ENCODE peak calls at places on chromosomes 11 and 22, in seven cellular contexts. R, L, X, S, P, B and J are unnamed samples.

GRCh38 chr11:10387209-10388083 is 67.6 kb upstream of the AMPD3 start:
- DNase-seq in R (no peak), L (no peak), X (peak), S (peak), P (no peak), B (peak), J (peak)

GRCh38 chr22:42052765-42053164 is 17.8 kb downstream of the NAGA start:
- DNase-seq in R (no peak), L (no peak), X (no peak), S (no peak), P (no peak), B (no peak), J (no peak)

GRCh38 chr11:19380375-19380774 is 139.6 kb upstream of the E2F8 start:
- DNase-seq in R (no peak), L (no peak), X (peak), S (no peak), P (no peak), B (peak), J (peak)

GRCh38 chr22:46054091-46054877 is 77.3 kb upstream of the WNT7B start:
- DNase-seq in R (peak), L (peak), X (peak), S (peak), P (no peak), B (peak), J (peak)

GRCh38 chr11:2301631-2302272 is at the start of the genes C11orf21 and TSPAN32:
- DNase-seq in R (no peak), L (peak), X (peak), S (peak), P (peak), B (peak), J (no peak)

GRCh38 chr22:28198692-28199091 is 279.6 kb upstream of the PITPNB start:
- DNase-seq in R (no peak), L (no peak), X (no peak), S (no peak), P (no peak), B (no peak), J (no peak)

GRCh38 chr11:70415642-70416395 is 17.5 kb downstream of the CTTN start:
- DNase-seq in R (no peak), L (no peak), X (peak), S (no peak), P (no peak), B (peak), J (peak)

GRCh38 chr11:108536783-108537182 is 38.6 kb upstream of the POGLUT3 start:
- DNase-seq in R (no peak), L (no peak), X (no peak), S (no peak), P (no peak), B (no peak), J (no peak)

GRCh38 chr11:3022982-3023381 is 30.9 kb upstream of the NAP1L4 start:
- DNase-seq in R (no peak), L (no peak), X (peak), S (no peak), P (no peak), B (peak), J (peak)

GRCh38 chr11:803770-804598 is 1.0 kb downstream of the PIDD1 start:
- DNase-seq in R (no peak), L (no peak), X (no peak), S (no peak), P (no peak), B (no peak), J (no peak)

GRCh38 chr11:121426476-121427454 is 25.3 kb upstream of the SORL1 start:
- DNase-seq in R (no peak), L (peak), X (no peak), S (peak), P (peak), B (no peak), J (no peak)

GRCh38 chr11:89491141-89491690 is at the start of gene NOX4:
- DNase-seq in R (peak), L (no peak), X (peak), S (peak), P (no peak), B (peak), J (peak)

GRCh38 chr11:45501277-45501979 is 164.0 kb downstream of the CHST1 start:
- DNase-seq in R (no peak), L (no peak), X (no peak), S (no peak), P (no peak), B (no peak), J (peak)

GRCh38 chr11:74672956-74673895 is 58.0 kb downstream of the CHRDL2 start:
- DNase-seq in R (peak), L (no peak), X (peak), S (peak), P (no peak), B (peak), J (peak)

GRCh38 chr11:859394-860131 is 16.9 kb downstream of the TSPAN4 start:
- DNase-seq in R (peak), L (no peak), X (peak), S (peak), P (no peak), B (peak), J (peak)

GRCh38 chr11:36266767-36267166 is 22.5 kb downstream of the COMMD9 start:
- DNase-seq in R (no peak), L (no peak), X (peak), S (no peak), P (no peak), B (no peak), J (no peak)

GRCh38 chr11:44861829-44862545 is 88.7 kb downstream of the TP53I11 start:
- DNase-seq in R (peak), L (peak), X (peak), S (peak), P (peak), B (peak), J (peak)

GRCh38 chr11:130740819-130741218 is 175.5 kb downstream of the SNX19 start:
- DNase-seq in R (no peak), L (no peak), X (peak), S (no peak), P (no peak), B (peak), J (peak)

GRCh38 chr11:13065200-13065787 is 56.2 kb downstream of the RASSF10 start:
- DNase-seq in R (no peak), L (no peak), X (no peak), S (no peak), P (no peak), B (no peak), J (no peak)

GRCh38 chr22:26692215-26692614 is 34.8 kb downstream of the MIAT start:
- DNase-seq in R (no peak), L (no peak), X (no peak), S (no peak), P (no peak), B (no peak), J (no peak)

GRCh38 chr22:26709617-26710390 is 52.4 kb downstream of the MIAT start:
- DNase-seq in R (no peak), L (no peak), X (peak), S (no peak), P (no peak), B (peak), J (peak)

GRCh38 chr11:92226331-92227232 is 2.0 kb downstream of the FAT3 start:
- DNase-seq in R (peak), L (no peak), X (peak), S (no peak), P (no peak), B (no peak), J (no peak)

GRCh38 chr11:57513911-57514537 is 1.5 kb downstream of the SLC43A1 start:
- DNase-seq in R (no peak), L (no peak), X (peak), S (peak), P (peak), B (peak), J (peak)

GRCh38 chr11:67648140-67648795 is 2.3 kb downstream of the ACY3 start:
- DNase-seq in R (no peak), L (no peak), X (no peak), S (no peak), P (peak), B (no peak), J (no peak)

GRCh38 chr11:4865855-4866254 is 15.8 kb upstream of the OR51T1 start:
- DNase-seq in R (no peak), L (no peak), X (no peak), S (no peak), P (no peak), B (no peak), J (no peak)

GRCh38 chr11:75154646-75155569 is 4.0 kb downstream of the SLCO2B1 start:
- DNase-seq in R (no peak), L (no peak), X (no peak), S (peak), P (no peak), B (no peak), J (peak)

GRCh38 chr11:75203641-75204011 is 36.9 kb upstream of the TPBGL start:
- DNase-seq in R (no peak), L (no peak), X (no peak), S (no peak), P (no peak), B (no peak), J (no peak)

DNA sequence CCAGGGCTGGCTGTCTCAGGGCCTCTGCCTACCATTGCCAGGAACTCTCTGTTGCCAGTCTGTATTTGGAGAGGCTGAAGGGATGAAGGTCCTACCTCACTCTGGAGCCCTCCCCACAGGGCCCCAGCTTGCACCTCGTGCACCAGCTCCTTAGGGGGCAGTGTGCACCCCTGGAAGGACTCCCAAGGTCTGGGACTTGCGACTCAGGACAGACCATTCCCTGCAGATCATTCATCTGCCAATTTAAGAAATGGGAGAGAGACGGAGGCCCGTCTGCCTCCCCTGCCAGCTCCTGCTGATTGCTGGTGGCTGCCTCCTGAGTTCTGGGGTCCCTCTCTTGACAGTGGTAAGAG is 27.5 kb upstream of the MALAT1 start:
- DNase-seq in R (peak), L (no peak), X (peak), S (peak), P (peak), B (peak), J (peak)
- H3K4me3 ChIP-seq in R (peak), L (peak), X (peak), S (peak), P (peak), B (peak), J (peak)

DNA sequence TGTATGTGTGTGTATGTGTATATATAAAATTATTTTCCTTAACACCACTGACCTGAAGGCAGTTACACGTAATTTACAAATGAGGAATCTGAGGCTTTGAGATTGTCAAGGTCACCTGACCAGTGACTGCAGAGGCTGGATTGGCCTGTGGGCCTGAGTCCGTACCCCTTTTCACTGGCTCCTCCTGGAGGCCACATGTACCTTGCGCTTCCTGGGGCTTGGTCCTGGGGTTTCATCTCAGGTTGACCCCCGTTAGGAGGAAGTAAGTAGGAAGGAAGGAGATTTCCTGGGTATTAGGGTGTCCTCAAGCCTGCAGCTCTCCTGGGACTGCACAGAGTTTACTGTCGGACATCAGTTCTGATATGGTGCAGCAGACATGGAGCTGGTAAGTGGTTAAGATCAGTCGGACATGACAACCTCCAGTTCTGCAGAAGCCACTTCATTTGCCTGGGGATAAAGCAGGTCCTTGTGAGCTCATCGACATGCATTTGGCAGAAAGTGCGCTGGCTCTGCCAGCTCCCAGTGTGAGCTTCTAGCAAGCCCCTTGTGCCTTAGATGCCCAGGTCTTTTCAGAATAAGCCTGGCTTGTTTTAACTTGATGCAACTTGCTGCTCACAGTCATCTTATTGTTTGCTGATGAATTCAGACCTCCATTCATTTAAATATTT is 36.6 kb downstream of the ST3GAL4 start:
- DNase-seq in R (no peak), L (no peak), X (no peak), S (no peak), P (peak), B (no peak), J (peak)
- H3K4me3 ChIP-seq in R (no peak), L (no peak), X (no peak), S (peak), P (no peak), B (no peak), J (no peak)

GRCh38 chr22:50678218-50678650 is 5.6 kb downstream of the SHANK3 start:
- DNase-seq in R (no peak), L (no peak), X (no peak), S (no peak), P (no peak), B (no peak), J (no peak)
- H3K4me3 ChIP-seq in R (no peak), L (no peak), X (no peak), S (peak), P (no peak), B (no peak), J (no peak)

DNA sequence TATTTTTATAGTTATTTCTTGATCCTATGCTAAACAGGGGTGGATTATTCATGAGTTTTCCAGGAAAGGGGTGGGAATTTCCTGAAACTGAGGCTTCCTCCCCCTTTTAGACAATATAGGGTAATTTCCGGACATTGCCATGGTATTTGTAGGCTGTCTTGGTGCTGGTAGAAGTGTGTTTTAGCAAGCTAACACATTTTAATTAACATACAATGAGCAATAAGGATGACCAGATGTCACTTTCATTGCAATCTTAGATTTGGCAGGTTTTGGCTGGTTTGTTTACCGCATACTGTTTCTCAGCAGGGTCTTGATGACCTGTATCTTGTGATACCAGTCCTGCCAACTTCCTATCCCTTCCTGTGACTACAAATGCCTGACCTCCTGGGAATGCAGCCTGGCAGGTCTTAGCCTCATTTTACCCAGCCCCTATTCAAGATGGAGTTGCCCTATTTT is 992 bp upstream of the C1QTNF6 start:
- DNase-seq in R (no peak), L (no peak), X (peak), S (peak), P (no peak), B (no peak), J (peak)
- H3K4me3 ChIP-seq in R (no peak), L (no peak), X (no peak), S (peak), P (no peak), B (no peak), J (no peak)

GRCh38 chr22:17777717-17778044 is 3.4 kb upstream of the BID start:
- DNase-seq in R (no peak), L (no peak), X (no peak), S (no peak), P (no peak), B (no peak), J (no peak)
- H3K4me3 ChIP-seq in R (no peak), L (peak), X (no peak), S (peak), P (peak), B (no peak), J (no peak)

DNA sequence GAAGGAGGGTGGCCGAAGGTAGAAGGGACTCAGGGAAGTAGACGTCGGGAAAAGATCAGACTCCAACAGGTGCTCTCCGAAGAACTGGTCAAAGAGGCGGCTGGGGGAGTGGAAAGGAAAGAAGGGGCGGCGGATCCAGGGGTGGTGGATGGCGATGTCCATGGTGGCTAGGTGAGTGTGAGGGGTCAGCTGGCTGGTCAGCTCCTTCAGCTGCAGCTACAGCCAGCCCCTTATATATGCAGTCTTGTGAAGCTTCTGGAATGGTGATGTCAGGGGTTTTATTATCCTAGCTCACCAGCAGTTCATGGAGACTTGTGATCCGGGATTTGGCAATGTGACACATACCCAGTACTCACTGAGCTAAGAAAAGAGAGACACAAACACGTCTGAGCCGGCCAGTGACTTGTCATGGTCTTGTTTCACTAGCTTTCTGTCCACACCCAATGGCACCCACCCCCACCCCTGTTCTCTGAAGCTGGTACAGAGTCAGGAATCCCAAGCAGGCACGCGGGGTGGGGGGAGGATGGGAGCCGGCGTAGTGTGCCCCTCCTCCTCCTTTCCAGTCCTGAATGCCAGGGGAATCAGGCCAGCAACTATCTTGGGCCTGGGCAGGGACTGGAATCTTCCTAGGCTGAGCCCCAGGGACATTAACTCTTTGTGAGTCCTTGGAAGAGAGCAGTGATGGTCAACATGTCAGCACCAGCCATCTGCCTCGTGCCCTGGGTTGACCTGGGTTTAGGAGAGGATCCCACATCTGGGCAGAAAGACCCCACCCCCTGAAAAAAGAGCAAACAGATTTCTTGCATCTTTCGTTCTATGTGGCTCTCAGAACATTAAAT is at the start of gene CRYAB:
- DNase-seq in R (peak), L (no peak), X (peak), S (peak), P (no peak), B (peak), J (peak)
- H3K4me3 ChIP-seq in R (peak), L (no peak), X (peak), S (peak), P (no peak), B (peak), J (peak)

DNA sequence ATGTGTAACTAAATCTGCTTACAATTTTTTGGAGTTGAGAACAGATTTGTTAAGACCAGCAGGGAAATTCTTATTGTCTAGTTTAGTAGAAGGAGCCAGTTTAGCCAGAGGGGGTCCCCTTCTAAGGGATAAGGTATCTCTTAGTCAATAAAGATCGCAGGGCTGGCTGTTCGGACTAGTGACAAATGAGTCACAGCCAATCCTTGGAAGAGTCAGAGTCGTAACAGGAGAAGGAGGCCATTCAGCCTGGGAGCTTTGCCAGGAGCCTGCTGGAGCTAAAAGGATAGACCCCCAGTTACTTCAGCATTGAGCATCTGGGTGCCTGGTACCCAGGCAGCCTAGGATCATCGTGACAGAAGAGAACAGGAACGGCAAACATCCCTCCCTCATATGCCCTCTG is 191.6 kb upstream of the ARHGAP20 start:
- DNase-seq in R (no peak), L (no peak), X (no peak), S (no peak), P (no peak), B (peak), J (peak)
- H3K4me3 ChIP-seq in R (no peak), L (no peak), X (no peak), S (no peak), P (no peak), B (no peak), J (no peak)

GRCh38 chr22:50192825-50193204 is 7.1 kb downstream of the TRABD start:
- DNase-seq in R (no peak), L (peak), X (no peak), S (no peak), P (peak), B (no peak), J (no peak)
- H3K4me3 ChIP-seq in R (no peak), L (peak), X (no peak), S (no peak), P (peak), B (no peak), J (no peak)

DNA sequence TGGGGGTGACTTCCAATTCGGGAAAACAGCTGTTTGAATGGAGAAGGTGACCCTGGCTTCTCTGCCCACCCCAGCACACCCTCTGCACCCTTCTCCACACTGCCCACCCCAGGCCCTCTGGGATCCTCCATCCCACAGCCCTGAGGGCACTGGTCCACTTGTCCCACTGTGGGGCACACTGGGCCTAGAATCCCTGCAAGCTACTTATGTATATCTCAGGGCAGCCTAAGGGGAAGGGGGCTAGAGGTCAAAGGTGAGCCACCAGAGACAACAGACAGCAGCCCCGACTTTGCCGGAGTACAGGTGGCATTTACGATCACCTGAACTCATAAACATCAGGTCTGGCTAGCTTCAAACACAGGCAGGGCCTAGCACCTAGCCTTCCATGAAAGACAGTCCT is 686 bp upstream of the SCUBE2 start:
- DNase-seq in R (no peak), L (no peak), X (no peak), S (no peak), P (no peak), B (no peak), J (no peak)
- H3K4me3 ChIP-seq in R (no peak), L (no peak), X (peak), S (peak), P (no peak), B (no peak), J (no peak)

GRCh38 chr22:20204281-20204680 is 53.4 kb upstream of the CCDC188 start:
- DNase-seq in R (no peak), L (no peak), X (no peak), S (no peak), P (no peak), B (no peak), J (no peak)

GRCh38 chr22:20205964-20206708 is 55.3 kb upstream of the CCDC188 start:
- DNase-seq in R (no peak), L (peak), X (peak), S (peak), P (peak), B (peak), J (peak)

GRCh38 chr22:20206709-20207215 is 55.9 kb upstream of the CCDC188 start:
- DNase-seq in R (no peak), L (no peak), X (peak), S (no peak), P (no peak), B (peak), J (peak)

GRCh38 chr22:20204821-20205220 is 54.0 kb upstream of the CCDC188 start:
- DNase-seq in R (no peak), L (no peak), X (no peak), S (no peak), P (no peak), B (no peak), J (peak)

GRCh38 chr22:20205464-20205963 is 54.7 kb upstream of the CCDC188 start:
- DNase-seq in R (no peak), L (no peak), X (no peak), S (no peak), P (no peak), B (no peak), J (no peak)
- H3K4me3 ChIP-seq in R (no peak), L (no peak), X (no peak), S (peak), P (no peak), B (no peak), J (no peak)